ENCODE peak calls at places on chromosomes 5 and 9, in five cellular contexts. L, R, P, N and E are unnamed samples. For H3K4me1, the result is how much of the 10 kb centered on the place peaks cover.

GRCh38 chr5:84487963-84488362 is 103.3 kb upstream of the EDIL3 start:
- DNase-seq in N (no peak), R (peak), L (no peak), P (no peak), E (no peak)

GRCh38 chr9:91623004-91623403 is 199.4 kb upstream of the NFIL3 start:
- DNase-seq in P (no peak), R (no peak), N (no peak), L (no peak), E (no peak)

GRCh38 chr5:135444360-135444759 is 2.8 kb downstream of the DCANP1 start:
- DNase-seq in L (no peak), N (no peak), P (no peak), R (no peak), E (no peak)

GRCh38 chr5:127699416-127699815 is 3.8 kb upstream of the CCDC192 start:
- DNase-seq in P (no peak), N (no peak), R (no peak), L (no peak), E (no peak)

GRCh38 chr5:33148076-33148501 is 292.7 kb upstream of the TARS1 start:
- DNase-seq in L (no peak), R (peak), N (peak), P (peak), E (peak)

GRCh38 chr5:127298623-127299022 is 8.0 kb downstream of the MEGF10 start:
- DNase-seq in N (no peak), L (no peak), P (no peak), R (no peak), E (no peak)

GRCh38 chr5:27788184-27788583 is 749.8 kb upstream of the CDH9 start:
- DNase-seq in P (no peak), R (no peak), N (no peak), L (no peak), E (no peak)

GRCh38 chr9:114433086-114433485 is 45.3 kb upstream of the AKNA start:
- DNase-seq in R (no peak), L (no peak), P (no peak), N (no peak), E (no peak)

GRCh38 chr9:92846662-92847145 is 31.1 kb downstream of the ZNF484 start:
- DNase-seq in P (no peak), L (no peak), N (no peak), R (no peak), E (no peak)

GRCh38 chr9:108374606-108375005 is 481.2 kb downstream of the ACTL7B start:
- DNase-seq in P (no peak), L (no peak), N (no peak), R (no peak), E (no peak)

GRCh38 chr5:87141544-87141943 is 126.1 kb upstream of the RASA1 start:
- DNase-seq in P (no peak), N (no peak), L (no peak), R (no peak), E (no peak)

GRCh38 chr9:88660611-88661010 is 125.6 kb downstream of the NXNL2 start:
- DNase-seq in N (no peak), L (peak), P (no peak), R (no peak), E (no peak)

GRCh38 chr9:98129451-98129881 is 10.4 kb upstream of the TRIM14 start:
- DNase-seq in L (no peak), P (no peak), R (no peak), N (no peak), E (no peak)

GRCh38 chr5:139636975-139637408 is 11.2 kb upstream of the CXXC5 start:
- DNase-seq in N (no peak), L (no peak), R (no peak), P (no peak), E (no peak)

GRCh38 chr5:42518595-42519067 is 95.4 kb downstream of the GHR start:
- DNase-seq in L (no peak), R (no peak), N (peak), P (no peak), E (no peak)

GRCh38 chr9:83002329-83002728 is 60.6 kb downstream of the RASEF start:
- DNase-seq in R (no peak), N (no peak), L (no peak), P (no peak), E (no peak)

GRCh38 chr5:73419414-73420390 is 28.9 kb downstream of the FOXD1 start:
- DNase-seq in P (no peak), N (peak), R (no peak), L (peak), E (no peak)

GRCh38 chr9:126628146-126628545 is 14.4 kb downstream of the LMX1B start:
- DNase-seq in L (no peak), P (no peak), R (no peak), N (no peak), E (no peak)

GRCh38 chr5:61823796-61824195 is 482.2 kb upstream of the KIF2A start:
- DNase-seq in L (no peak), R (no peak), P (no peak), N (no peak), E (no peak)

GRCh38 chr9:71628247-71628646 is 140.1 kb downstream of the CEMIP2 start:
- DNase-seq in R (no peak), L (no peak), P (no peak), N (no peak), E (no peak)

GRCh38 chr5:127203818-127204217 is 86.8 kb upstream of the MEGF10 start:
- DNase-seq in P (no peak), N (no peak), R (no peak), L (no peak), E (no peak)

GRCh38 chr5:7068156-7068555 is 327.8 kb upstream of the ADCY2 start:
- DNase-seq in N (no peak), P (no peak), L (no peak), R (no peak), E (no peak)

GRCh38 chr9:105690742-105691141 is 3.6 kb upstream of the TMEM38B start:
- DNase-seq in R (no peak), L (no peak), N (no peak), P (no peak), E (no peak)

GRCh38 chr9:129276486-129277260 is 98.6 kb upstream of the IER5L start:
- DNase-seq in P (no peak), N (no peak), R (peak), L (peak), E (peak)

GRCh38 chr9:20564650-20565049 is 57.6 kb downstream of the MLLT3 start:
- DNase-seq in R (no peak), N (no peak), P (no peak), L (no peak), E (no peak)

GRCh38 chr9:34384368-34385165 is 7.9 kb upstream of the MYORG start:
- DNase-seq in L (peak), N (no peak), R (no peak), P (no peak), E (no peak)

GRCh38 chr5:142421158-142421617 is 96.4 kb upstream of the SPRY4 start:
- DNase-seq in N (no peak), R (no peak), L (no peak), P (no peak), E (no peak)

GRCh38 chr5:97383996-97384395 is 200.9 kb upstream of the RIOK2 start:
- DNase-seq in N (no peak), P (no peak), L (no peak), R (no peak), E (no peak)

GRCh38 chr5:169650701-169651331 is 13.7 kb downstream of the DOCK2 start:
- DNase-seq in P (no peak), N (no peak), L (no peak), R (no peak), E (no peak)

GRCh38 chr9:114314881-114315722 is 7.8 kb upstream of the ORM1 start:
- DNase-seq in R (no peak), N (no peak), L (no peak), P (no peak), E (peak)

GRCh38 chr9:131732061-131732526 is 7.8 kb downstream of the RAPGEF1 start:
- DNase-seq in L (no peak), R (no peak), N (peak), P (no peak), E (no peak)

GRCh38 chr9:77424993-77425392 is 223.1 kb downstream of the GNA14 start:
- DNase-seq in R (no peak), L (no peak), N (no peak), P (no peak), E (no peak)

GRCh38 chr5:150626853-150627276 is 13.6 kb upstream of the SYNPO start:
- DNase-seq in R (peak), P (peak), L (no peak), N (no peak), E (no peak)

GRCh38 chr9:13267743-13268142 is 11.7 kb downstream of the MPDZ start:
- DNase-seq in R (peak), L (no peak), N (no peak), P (no peak), E (no peak)

GRCh38 chr5:107484261-107484660 is 186.5 kb downstream of the EFNA5 start:
- DNase-seq in N (no peak), R (no peak), L (no peak), P (no peak), E (no peak)

GRCh38 chr5:176803943-176804498 is 6.3 kb upstream of the UNC5A start:
- DNase-seq in R (no peak), N (no peak), L (peak), P (no peak), E (no peak)

GRCh38 chr9:12554636-12555035 is 138.5 kb upstream of the TYRP1 start:
- DNase-seq in N (no peak), R (no peak), P (no peak), L (peak), E (no peak)

GRCh38 chr9:86126998-86127972 is 27.9 kb upstream of the GOLM1 start:
- DNase-seq in N (peak), R (peak), L (peak), P (peak), E (no peak)
- H3K4me1 ChIP-seq in N (under half), R (under half), L (under half), P (under half), E (under half)

GRCh38 chr5:2066373-2066772 is 183.6 kb upstream of the IRX4 start:
- DNase-seq in P (no peak), N (no peak), L (no peak), R (no peak), E (no peak)
- H3K4me1 ChIP-seq in P (under half), N (under half), L (under half), R (under half), E (under half)

DNA sequence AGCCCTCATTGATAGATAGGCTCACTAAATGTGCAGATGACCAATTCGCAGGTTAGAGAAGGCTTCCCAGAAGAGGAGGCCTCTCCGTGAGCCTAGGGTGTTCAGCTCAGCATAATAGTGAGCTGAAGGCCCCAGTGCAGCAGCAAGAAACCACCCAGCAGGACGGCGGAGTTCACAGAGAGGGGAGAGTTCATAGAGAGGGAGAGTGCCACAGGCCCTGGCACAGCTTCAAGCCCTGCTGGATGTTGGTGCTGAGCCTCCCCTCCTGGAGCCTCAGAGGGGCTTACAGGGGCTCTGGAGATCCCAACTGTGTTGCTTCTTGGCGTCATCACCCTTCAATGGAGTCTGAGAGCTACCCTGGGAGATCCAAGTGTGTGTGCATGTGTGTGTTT is 2.1 kb downstream of the SLC22A5 start:
- DNase-seq in R (no peak), P (no peak), L (no peak), N (no peak), E (no peak)
- H3K4me1 ChIP-seq in R (half or more), P (half or more), L (under half), N (under half), E (under half)

GRCh38 chr5:180799902-180800801 is 2.5 kb downstream of the MGAT1 start:
- DNase-seq in N (no peak), L (no peak), P (no peak), R (no peak), E (no peak)
- H3K4me1 ChIP-seq in N (half or more), L (under half), P (half or more), R (half or more), E (under half)

GRCh38 chr9:38068866-38069628 is at the start of gene SHB:
- DNase-seq in L (peak), R (peak), P (peak), N (peak), E (peak)
- H3K4me1 ChIP-seq in L (under half), R (half or more), P (half or more), N (under half), E (under half)

DNA sequence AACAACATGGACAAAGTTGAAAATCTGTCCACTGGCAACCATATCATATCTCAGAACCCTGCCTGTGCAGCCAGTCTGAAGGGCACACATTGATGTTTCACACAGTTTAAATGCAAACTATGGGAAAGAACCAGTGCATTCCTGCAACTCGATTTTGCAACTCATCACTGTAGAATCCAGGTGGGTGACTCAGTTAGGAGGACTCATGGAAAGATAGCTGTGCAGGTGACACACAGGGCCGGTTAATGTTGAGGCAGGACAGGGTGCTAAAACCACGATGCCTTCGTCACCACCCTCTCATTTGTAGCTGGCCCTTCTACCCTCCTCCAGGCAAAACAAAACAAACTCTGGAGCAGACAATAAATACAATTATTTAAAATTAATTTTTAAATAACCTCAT is 62.8 kb downstream of the TLE1 start:
- DNase-seq in L (peak), P (no peak), R (no peak), N (no peak), E (no peak)
- H3K4me1 ChIP-seq in L (under half), P (under half), R (under half), N (under half), E (under half)

GRCh38 chr5:124740991-124741583 is 5.4 kb downstream of the ZNF608 start:
- DNase-seq in L (no peak), P (no peak), R (no peak), N (no peak), E (no peak)

GRCh38 chr5:124738751-124739559 is 7.5 kb downstream of the ZNF608 start:
- DNase-seq in R (no peak), L (peak), N (no peak), P (no peak), E (no peak)

GRCh38 chr5:124737651-124738050 is 8.8 kb downstream of the ZNF608 start:
- DNase-seq in P (no peak), R (no peak), L (no peak), N (no peak), E (no peak)

GRCh38 chr5:124741711-124742496 is 4.5 kb downstream of the ZNF608 start:
- DNase-seq in N (no peak), P (no peak), L (peak), R (no peak), E (no peak)

DNA sequence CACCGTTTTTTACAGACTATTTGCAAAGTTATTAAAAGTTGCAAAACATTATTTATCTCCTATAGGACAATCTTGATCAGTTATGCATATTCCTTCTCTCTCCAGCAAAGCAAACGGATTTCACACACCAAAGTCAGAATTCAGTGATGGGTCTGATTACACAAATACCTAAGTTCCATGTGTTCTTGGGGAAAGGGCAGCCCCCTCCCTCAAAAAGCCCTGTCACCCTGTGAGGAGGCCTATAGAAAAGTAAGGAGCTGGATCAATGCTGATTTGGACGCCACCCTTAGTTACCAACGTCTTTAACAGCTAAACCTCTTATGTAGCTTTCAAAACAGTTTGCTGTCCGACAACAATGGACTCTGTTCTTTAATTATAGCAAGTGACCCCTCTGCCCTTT is 6.4 kb downstream of the ZNF608 start:
- DNase-seq in R (no peak), L (no peak), N (no peak), P (no peak), E (no peak)
- H3K4me1 ChIP-seq in R (half or more), L (half or more), N (half or more), P (half or more), E (under half)